ENCODE peak calls at places on chromosomes 2 and 18, in seven cellular contexts. One of them, this sample, is unnamed.

GRCh38 chr2:70890469-70891065 is 45.1 kb upstream of the ATP6V1B1 start:
- DNase-seq in CD8-positive, alpha-beta T cell: no peak
- DNase-seq in chondrocyte: no peak
- DNase-seq in stomach: peak
- DNase-seq in osteoblast: peak
- DNase-seq in H1: no peak
- DNase-seq in AG10803: peak
- DNase-seq in this sample: no peak

GRCh38 chr2:187274146-187274545 is 173.9 kb downstream of the CALCRL start:
- DNase-seq in CD8-positive, alpha-beta T cell: no peak
- DNase-seq in chondrocyte: no peak
- DNase-seq in stomach: no peak
- DNase-seq in osteoblast: no peak
- DNase-seq in H1: no peak
- DNase-seq in AG10803: no peak
- DNase-seq in this sample: no peak

GRCh38 chr2:206863196-206863595 is 76.1 kb upstream of the CPO start:
- DNase-seq in CD8-positive, alpha-beta T cell: no peak
- DNase-seq in chondrocyte: no peak
- DNase-seq in stomach: no peak
- DNase-seq in osteoblast: no peak
- DNase-seq in H1: no peak
- DNase-seq in AG10803: peak
- DNase-seq in this sample: no peak

GRCh38 chr18:22829781-22830180 is 103.3 kb upstream of the RBBP8 start:
- DNase-seq in CD8-positive, alpha-beta T cell: no peak
- DNase-seq in chondrocyte: no peak
- DNase-seq in stomach: no peak
- DNase-seq in osteoblast: no peak
- DNase-seq in H1: no peak
- DNase-seq in AG10803: no peak
- DNase-seq in this sample: no peak

GRCh38 chr2:42100696-42101585 is 53.1 kb downstream of the PKDCC start:
- DNase-seq in CD8-positive, alpha-beta T cell: peak
- DNase-seq in chondrocyte: peak
- DNase-seq in stomach: peak
- DNase-seq in osteoblast: peak
- DNase-seq in H1: peak
- DNase-seq in AG10803: peak
- DNase-seq in this sample: peak

GRCh38 chr2:45882707-45883106 is 231.2 kb downstream of the PRKCE start:
- DNase-seq in CD8-positive, alpha-beta T cell: no peak
- DNase-seq in chondrocyte: no peak
- DNase-seq in stomach: no peak
- DNase-seq in osteoblast: no peak
- DNase-seq in H1: no peak
- DNase-seq in AG10803: peak
- DNase-seq in this sample: no peak

GRCh38 chr18:56322403-56322802 is 316.0 kb downstream of the TXNL1 start:
- DNase-seq in CD8-positive, alpha-beta T cell: no peak
- DNase-seq in chondrocyte: no peak
- DNase-seq in stomach: no peak
- DNase-seq in osteoblast: no peak
- DNase-seq in H1: no peak
- DNase-seq in AG10803: no peak
- DNase-seq in this sample: no peak

GRCh38 chr18:49691177-49691608 is 122.1 kb downstream of the ACAA2 start:
- DNase-seq in CD8-positive, alpha-beta T cell: no peak
- DNase-seq in chondrocyte: no peak
- DNase-seq in stomach: no peak
- DNase-seq in osteoblast: no peak
- DNase-seq in H1: no peak
- DNase-seq in AG10803: peak
- DNase-seq in this sample: no peak

GRCh38 chr2:146952691-146953090 is 892.1 kb upstream of the ACVR2A start:
- DNase-seq in CD8-positive, alpha-beta T cell: no peak
- DNase-seq in chondrocyte: no peak
- DNase-seq in stomach: no peak
- DNase-seq in osteoblast: no peak
- DNase-seq in H1: no peak
- DNase-seq in AG10803: peak
- DNase-seq in this sample: no peak

GRCh38 chr2:201777043-201777442 is 3.7 kb downstream of the ALS2 start:
- DNase-seq in CD8-positive, alpha-beta T cell: no peak
- DNase-seq in chondrocyte: no peak
- DNase-seq in stomach: no peak
- DNase-seq in osteoblast: peak
- DNase-seq in H1: no peak
- DNase-seq in AG10803: peak
- DNase-seq in this sample: no peak

GRCh38 chr2:239245107-239245506 is 155.7 kb downstream of the HDAC4 start:
- DNase-seq in CD8-positive, alpha-beta T cell: no peak
- DNase-seq in chondrocyte: no peak
- DNase-seq in stomach: peak
- DNase-seq in osteoblast: no peak
- DNase-seq in H1: no peak
- DNase-seq in AG10803: no peak
- DNase-seq in this sample: no peak

GRCh38 chr2:186503827-186504606 is 18.0 kb downstream of the ZC3H15 start:
- DNase-seq in CD8-positive, alpha-beta T cell: no peak
- DNase-seq in chondrocyte: no peak
- DNase-seq in stomach: no peak
- DNase-seq in osteoblast: no peak
- DNase-seq in H1: no peak
- DNase-seq in AG10803: peak
- DNase-seq in this sample: no peak

GRCh38 chr2:184824597-184824996 is 226.3 kb downstream of the ZNF804A start:
- DNase-seq in CD8-positive, alpha-beta T cell: no peak
- DNase-seq in chondrocyte: no peak
- DNase-seq in stomach: no peak
- DNase-seq in osteoblast: no peak
- DNase-seq in H1: no peak
- DNase-seq in AG10803: no peak
- DNase-seq in this sample: no peak

GRCh38 chr2:55620123-55620779 is 2.8 kb upstream of the PPP4R3B start:
- DNase-seq in CD8-positive, alpha-beta T cell: no peak
- DNase-seq in chondrocyte: no peak
- DNase-seq in stomach: no peak
- DNase-seq in osteoblast: no peak
- DNase-seq in H1: no peak
- DNase-seq in AG10803: no peak
- DNase-seq in this sample: peak

GRCh38 chr2:240141736-240142135 is 1.3 kb upstream of the OTOS start:
- DNase-seq in CD8-positive, alpha-beta T cell: no peak
- DNase-seq in chondrocyte: peak
- DNase-seq in stomach: no peak
- DNase-seq in osteoblast: peak
- DNase-seq in H1: no peak
- DNase-seq in AG10803: no peak
- DNase-seq in this sample: no peak

GRCh38 chr18:51278045-51278649 is 80.7 kb upstream of the MEX3C start:
- DNase-seq in CD8-positive, alpha-beta T cell: peak
- DNase-seq in chondrocyte: no peak
- DNase-seq in stomach: peak
- DNase-seq in osteoblast: no peak
- DNase-seq in H1: peak
- DNase-seq in AG10803: no peak
- DNase-seq in this sample: peak

GRCh38 chr2:39264733-39265132 is 21.0 kb upstream of the CDKL4 start:
- DNase-seq in CD8-positive, alpha-beta T cell: no peak
- DNase-seq in chondrocyte: no peak
- DNase-seq in stomach: no peak
- DNase-seq in osteoblast: no peak
- DNase-seq in H1: no peak
- DNase-seq in AG10803: no peak
- DNase-seq in this sample: no peak

GRCh38 chr18:55405655-55406373 is 182.2 kb downstream of the TCF4 start:
- DNase-seq in CD8-positive, alpha-beta T cell: no peak
- DNase-seq in chondrocyte: no peak
- DNase-seq in stomach: peak
- DNase-seq in osteoblast: peak
- DNase-seq in H1: no peak
- DNase-seq in AG10803: peak
- DNase-seq in this sample: no peak

GRCh38 chr2:224930990-224931389 is 111.3 kb downstream of the DOCK10 start:
- DNase-seq in CD8-positive, alpha-beta T cell: no peak
- DNase-seq in chondrocyte: no peak
- DNase-seq in stomach: no peak
- DNase-seq in osteoblast: no peak
- DNase-seq in H1: no peak
- DNase-seq in AG10803: no peak
- DNase-seq in this sample: no peak
- TF ChIP-seq CTCF in CD8-positive, alpha-beta T cell: peak
- TF ChIP-seq CTCF in chondrocyte: peak
- TF ChIP-seq CTCF in stomach: no peak
- TF ChIP-seq CTCF in osteoblast: no peak
- TF ChIP-seq CTCF in H1: no peak
- TF ChIP-seq CTCF in AG10803: no peak
- TF ChIP-seq CTCF in this sample: no peak

GRCh38 chr2:54084600-54084999 is 30.8 kb upstream of the ACYP2 start:
- DNase-seq in CD8-positive, alpha-beta T cell: no peak
- DNase-seq in chondrocyte: no peak
- DNase-seq in stomach: no peak
- DNase-seq in osteoblast: no peak
- DNase-seq in H1: no peak
- DNase-seq in AG10803: peak
- DNase-seq in this sample: peak
- TF ChIP-seq CTCF in CD8-positive, alpha-beta T cell: no peak
- TF ChIP-seq CTCF in chondrocyte: peak
- TF ChIP-seq CTCF in stomach: peak
- TF ChIP-seq CTCF in osteoblast: peak
- TF ChIP-seq CTCF in H1: peak
- TF ChIP-seq CTCF in AG10803: peak
- TF ChIP-seq CTCF in this sample: no peak

GRCh38 chr2:20019747-20020146 is 7.3 kb upstream of the MATN3 start:
- DNase-seq in CD8-positive, alpha-beta T cell: no peak
- DNase-seq in chondrocyte: no peak
- DNase-seq in stomach: no peak
- DNase-seq in osteoblast: no peak
- DNase-seq in H1: no peak
- DNase-seq in AG10803: no peak
- DNase-seq in this sample: no peak

GRCh38 chr2:20013061-20013721 is 723 bp upstream of the MATN3 start:
- DNase-seq in CD8-positive, alpha-beta T cell: no peak
- DNase-seq in chondrocyte: no peak
- DNase-seq in stomach: no peak
- DNase-seq in osteoblast: no peak
- DNase-seq in H1: peak
- DNase-seq in AG10803: no peak
- DNase-seq in this sample: peak

GRCh38 chr2:20018576-20019152 is 6.2 kb upstream of the MATN3 start:
- DNase-seq in CD8-positive, alpha-beta T cell: no peak
- DNase-seq in chondrocyte: no peak
- DNase-seq in stomach: no peak
- DNase-seq in osteoblast: no peak
- DNase-seq in H1: no peak
- DNase-seq in AG10803: no peak
- DNase-seq in this sample: no peak

GRCh38 chr2:20015482-20016083 is 3.1 kb upstream of the MATN3 start:
- DNase-seq in CD8-positive, alpha-beta T cell: no peak
- DNase-seq in chondrocyte: no peak
- DNase-seq in stomach: no peak
- DNase-seq in osteoblast: peak
- DNase-seq in H1: no peak
- DNase-seq in AG10803: peak
- DNase-seq in this sample: peak

DNA sequence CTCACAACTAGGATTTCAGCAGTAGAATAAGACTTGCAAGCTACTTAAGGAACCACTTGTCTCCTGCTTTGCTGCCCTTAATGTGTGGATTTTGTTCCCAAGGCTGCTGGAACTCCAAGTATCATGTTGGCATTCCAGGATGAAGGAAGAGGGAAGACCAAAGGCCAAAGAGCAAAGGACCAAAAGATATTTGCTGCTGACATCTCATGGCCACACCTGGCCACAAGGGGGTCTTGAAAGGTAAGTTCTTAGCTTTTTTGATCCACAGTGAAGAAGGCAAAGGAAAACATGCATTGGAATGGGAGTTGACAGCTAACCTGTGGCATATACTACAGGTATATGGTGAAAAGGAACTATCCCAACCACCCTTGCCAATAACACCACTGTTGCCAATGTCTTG is 3.9 kb upstream of the MATN3 start:
- DNase-seq in CD8-positive, alpha-beta T cell: no peak
- DNase-seq in chondrocyte: no peak
- DNase-seq in stomach: no peak
- DNase-seq in osteoblast: no peak
- DNase-seq in H1: no peak
- DNase-seq in AG10803: no peak
- DNase-seq in this sample: no peak
- TF ChIP-seq CTCF in CD8-positive, alpha-beta T cell: no peak
- TF ChIP-seq CTCF in chondrocyte: no peak
- TF ChIP-seq CTCF in stomach: no peak
- TF ChIP-seq CTCF in osteoblast: no peak
- TF ChIP-seq CTCF in H1: no peak
- TF ChIP-seq CTCF in AG10803: no peak
- TF ChIP-seq CTCF in this sample: no peak

GRCh38 chr2:65920659-65921058 is 488.3 kb upstream of the SPRED2 start:
- DNase-seq in CD8-positive, alpha-beta T cell: no peak
- DNase-seq in chondrocyte: no peak
- DNase-seq in stomach: no peak
- DNase-seq in osteoblast: no peak
- DNase-seq in H1: no peak
- DNase-seq in AG10803: no peak
- DNase-seq in this sample: no peak

GRCh38 chr2:65917990-65918389 is 485.6 kb upstream of the SPRED2 start:
- DNase-seq in CD8-positive, alpha-beta T cell: no peak
- DNase-seq in chondrocyte: no peak
- DNase-seq in stomach: no peak
- DNase-seq in osteoblast: no peak
- DNase-seq in H1: no peak
- DNase-seq in AG10803: no peak
- DNase-seq in this sample: no peak

GRCh38 chr2:65922030-65922429 is 489.6 kb upstream of the SPRED2 start:
- DNase-seq in CD8-positive, alpha-beta T cell: no peak
- DNase-seq in chondrocyte: no peak
- DNase-seq in stomach: no peak
- DNase-seq in osteoblast: no peak
- DNase-seq in H1: no peak
- DNase-seq in AG10803: no peak
- DNase-seq in this sample: no peak

GRCh38 chr2:65918760-65919187 is 486.4 kb upstream of the SPRED2 start:
- DNase-seq in CD8-positive, alpha-beta T cell: no peak
- DNase-seq in chondrocyte: no peak
- DNase-seq in stomach: no peak
- DNase-seq in osteoblast: no peak
- DNase-seq in H1: no peak
- DNase-seq in AG10803: no peak
- DNase-seq in this sample: no peak

DNA sequence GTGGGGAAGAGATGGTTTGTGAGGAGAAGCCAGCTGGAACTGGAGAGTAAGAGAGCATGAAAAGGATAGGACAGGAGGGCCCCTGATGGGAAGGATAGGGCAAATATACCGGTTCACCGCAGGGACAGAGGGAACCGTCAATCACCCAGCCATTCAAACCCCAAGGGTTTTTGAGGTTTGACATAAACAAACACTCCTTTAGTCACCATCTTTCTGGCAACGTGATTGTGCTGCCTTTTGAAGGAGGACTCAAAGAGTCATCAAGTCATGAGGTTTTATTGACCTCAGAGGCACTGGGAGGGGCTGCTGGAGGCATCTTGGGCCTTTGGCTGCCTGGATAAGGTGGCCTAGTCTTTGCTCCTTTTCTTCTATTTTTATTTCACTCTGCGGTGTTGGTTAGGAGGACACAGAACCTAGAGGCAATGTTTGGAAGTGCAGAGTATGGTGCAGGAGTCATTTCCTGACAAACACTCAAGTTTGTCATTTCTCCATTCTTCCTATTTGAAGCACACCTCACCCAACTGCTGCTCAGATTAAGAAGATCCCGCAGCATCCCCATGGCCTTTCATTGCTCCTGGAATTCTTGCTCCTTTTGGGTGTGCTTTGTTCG is 487.3 kb upstream of the SPRED2 start:
- DNase-seq in CD8-positive, alpha-beta T cell: no peak
- DNase-seq in chondrocyte: no peak
- DNase-seq in stomach: no peak
- DNase-seq in osteoblast: no peak
- DNase-seq in H1: no peak
- DNase-seq in AG10803: no peak
- DNase-seq in this sample: no peak
- TF ChIP-seq CTCF in CD8-positive, alpha-beta T cell: no peak
- TF ChIP-seq CTCF in chondrocyte: no peak
- TF ChIP-seq CTCF in stomach: no peak
- TF ChIP-seq CTCF in osteoblast: no peak
- TF ChIP-seq CTCF in H1: no peak
- TF ChIP-seq CTCF in AG10803: no peak
- TF ChIP-seq CTCF in this sample: no peak

This sample was measured in endothelial cell.